ENCODE peak calls at places on chromosomes 4 and X, in six cellular contexts. B is CD8-positive, alpha-beta T cell; D is hepatocyte; O is cardiac muscle cell; Z is psoas muscle; T is A673. N is an unnamed sample.

GRCh38 chr4:169619518-169619957 is 840 bp upstream of the CLCN3 start:
- DNase-seq in B (peak; percentile 52), D (peak; percentile 82), O (peak; percentile 65), Z (no peak), T (peak; percentile 56), N (peak; percentile 79)

GRCh38 chr4:70958681-70959080 is 34.8 kb upstream of the DCK start:
- DNase-seq in B (no peak), D (no peak), O (no peak), Z (no peak), T (no peak), N (no peak)

GRCh38 chr4:175927121-175927520 is 115.1 kb upstream of the GPM6A start:
- DNase-seq in B (no peak), D (no peak), O (no peak), Z (no peak), T (no peak), N (no peak)

GRCh38 chr4:80266902-80267380 is 477 bp downstream of the FGF5 start:
- DNase-seq in B (no peak), D (peak; percentile 11), O (peak; percentile 21), Z (no peak), T (no peak), N (peak; percentile 20)

GRCh38 chrX:40267334-40268118 is 169.8 kb upstream of the BCOR start:
- DNase-seq in B (no peak), D (no peak), O (no peak), Z (peak; percentile 28), T (no peak), N (no peak)

GRCh38 chr4:2069161-2069971 is 10.2 kb downstream of the NAT8L start:
- DNase-seq in B (no peak), D (no peak), O (no peak), Z (no peak), T (no peak), N (no peak)

GRCh38 chr4:101055392-101055791 is 291.9 kb downstream of the PPP3CA start:
- DNase-seq in B (no peak), D (no peak), O (no peak), Z (no peak), T (no peak), N (no peak)

GRCh38 chrX:9844936-9845573 is 58.8 kb downstream of the SHROOM2 start:
- DNase-seq in B (no peak), D (no peak), O (no peak), Z (no peak), T (no peak), N (no peak)

GRCh38 chrX:9942086-9942485 is 25.1 kb upstream of the CLDN34 start:
- DNase-seq in B (peak; percentile 29), D (no peak), O (no peak), Z (no peak), T (no peak), N (no peak)

GRCh38 chrX:69285881-69286545 is 120.8 kb upstream of the PJA1 start:
- DNase-seq in B (peak; percentile 53), D (peak; percentile 74), O (peak; percentile 62), Z (peak; percentile 68), T (peak; percentile 91), N (peak; percentile 73)

GRCh38 chrX:72128881-72129280 is 2.8 kb downstream of the RTL5 start:
- DNase-seq in B (no peak), D (no peak), O (peak; percentile 65), Z (no peak), T (peak; percentile 50), N (no peak)

GRCh38 chrX:153688071-153688470 is 345 bp downstream of the SLC6A8 start:
- DNase-seq in B (no peak), D (no peak), O (no peak), Z (peak; percentile 11), T (no peak), N (no peak)

GRCh38 chr4:94978904-94979303 is 221.1 kb downstream of the BMPR1B start:
- DNase-seq in B (no peak), D (no peak), O (no peak), Z (no peak), T (no peak), N (no peak)

GRCh38 chr4:186074189-186074588 is 5.2 kb downstream of the TLR3 start:
- DNase-seq in B (no peak), D (no peak), O (peak; percentile 32), Z (no peak), T (no peak), N (no peak)

GRCh38 chr4:3442959-3443749 is 1.4 kb downstream of the HGFAC start:
- DNase-seq in B (peak; percentile 60), D (peak; percentile 64), O (peak; percentile 58), Z (peak; percentile 56), T (peak; percentile 70), N (peak; percentile 42)

GRCh38 chr4:140769209-140769608 is 13.0 kb upstream of the TBC1D9 start:
- DNase-seq in B (no peak), D (no peak), O (no peak), Z (no peak), T (no peak), N (no peak)

GRCh38 chr4:76307670-76308014 is 1.1 kb downstream of the STBD1 start:
- DNase-seq in B (no peak), D (peak; percentile 34), O (peak; percentile 46), Z (peak; percentile 59), T (no peak), N (no peak)

GRCh38 chrX:101257448-101258259 is 33.5 kb downstream of the TAF7L start:
- DNase-seq in B (no peak), D (no peak), O (no peak), Z (no peak), T (no peak), N (no peak)

GRCh38 chr4:119750771-119751170 is 122.2 kb upstream of the PDE5A start:
- DNase-seq in B (no peak), D (no peak), O (no peak), Z (no peak), T (no peak), N (no peak)

GRCh38 chrX:148588649-148589310 is 88.4 kb downstream of the AFF2 start:
- DNase-seq in B (no peak), D (no peak), O (no peak), Z (no peak), T (no peak), N (no peak)

GRCh38 chrX:108313662-108314061 is 124.6 kb downstream of the COL4A6 start:
- DNase-seq in B (no peak), D (no peak), O (no peak), Z (no peak), T (no peak), N (no peak)

GRCh38 chrX:85379174-85379907 is at the start of gene POF1B:
- DNase-seq in B (no peak), D (peak; percentile 64), O (no peak), Z (no peak), T (no peak), N (no peak)

GRCh38 chrX:27008486-27008885 is 454.7 kb downstream of the PPP4R3C start:
- DNase-seq in B (no peak), D (no peak), O (peak; percentile 41), Z (no peak), T (no peak), N (no peak)

DNA sequence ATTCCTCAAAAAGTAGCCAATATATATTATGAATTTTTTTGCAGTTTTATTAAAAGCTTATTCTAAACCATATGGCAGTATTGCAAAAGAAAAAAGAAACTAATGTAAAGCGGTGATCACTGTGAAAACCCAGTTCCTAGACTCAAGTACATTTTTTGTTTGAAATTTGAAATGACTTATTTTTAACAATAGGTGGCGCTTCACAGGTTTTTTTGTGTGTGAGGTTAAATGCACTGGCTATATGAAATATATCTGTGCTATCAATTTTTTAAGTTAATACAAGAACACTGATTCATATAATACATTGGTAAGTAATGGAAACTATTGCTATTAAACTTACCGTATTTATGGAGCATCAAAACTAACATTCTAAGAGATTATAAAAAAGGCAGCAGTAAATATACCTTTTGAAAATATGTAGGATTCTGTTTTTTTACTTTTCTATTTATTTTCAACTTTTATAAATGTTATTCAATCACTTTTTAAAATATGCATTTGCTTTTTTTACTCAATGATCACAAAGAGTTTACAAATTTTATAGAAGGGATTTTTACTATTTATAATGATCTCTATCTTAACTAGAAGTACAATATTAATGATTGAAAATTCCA is 5.6 kb upstream of the SPRY1 start:
- DNase-seq in B (no peak), D (peak; percentile 27), O (no peak), Z (no peak), T (peak; percentile 55), N (no peak)
- TF ChIP-seq CTCF in B (peak; percentile 76), D (peak; percentile 63), O (peak; percentile 55), Z (peak; percentile 43), T (peak; percentile 70), N (no peak)

DNA sequence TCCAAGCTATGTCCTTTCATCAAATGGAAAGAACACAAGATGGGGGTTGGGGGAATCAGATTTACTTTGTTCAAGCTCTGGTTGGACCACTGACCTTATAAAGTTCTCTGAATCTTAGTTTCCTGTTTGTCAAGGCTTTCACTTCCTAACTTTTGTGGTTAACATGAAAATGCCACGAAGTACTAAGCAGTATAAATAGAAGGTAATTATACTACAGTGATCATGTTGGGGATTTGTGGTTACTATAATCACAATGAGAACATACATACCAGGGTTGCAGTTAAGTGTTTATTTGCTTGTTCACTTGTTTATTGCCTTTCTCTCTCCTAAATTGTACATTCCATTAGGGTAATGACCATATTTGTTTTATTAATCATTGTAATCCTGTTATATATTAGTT is 53.2 kb downstream of the SPRY1 start:
- DNase-seq in B (no peak), D (no peak), O (no peak), Z (no peak), T (peak; percentile 23), N (no peak)
- H3K4me1 ChIP-seq in B (peaks cover 9% of the 10 kb centered on the region), D (no peaks in the 10 kb centered on the region), O (peaks cover 19% of the 10 kb centered on the region), Z (peaks cover 8% of the 10 kb centered on the region), T (peaks cover 4% of the 10 kb centered on the region), N (no peaks in the 10 kb centered on the region)

GRCh38 chr4:79025170-79025569 is 85.9 kb upstream of the PAQR3 start:
- DNase-seq in B (no peak), D (no peak), O (no peak), Z (no peak), T (no peak), N (no peak)

GRCh38 chr4:79027656-79028055 is 88.4 kb upstream of the PAQR3 start:
- DNase-seq in B (no peak), D (no peak), O (no peak), Z (no peak), T (no peak), N (no peak)

GRCh38 chr4:79022529-79022928 is 83.3 kb upstream of the PAQR3 start:
- DNase-seq in B (no peak), D (no peak), O (no peak), Z (no peak), T (no peak), N (peak; percentile 20)

GRCh38 chr4:79024371-79024770 is 85.1 kb upstream of the PAQR3 start:
- DNase-seq in B (no peak), D (no peak), O (no peak), Z (no peak), T (no peak), N (no peak)
- TF ChIP-seq CTCF in B (no peak), D (no peak), O (no peak), Z (no peak), T (no peak), N (no peak)

GRCh38 chr4:10006604-10007435 is 14.5 kb downstream of the SLC2A9 start:
- DNase-seq in B (no peak), D (peak; percentile 81), O (no peak), Z (no peak), T (no peak), N (no peak)
- H3K4me1 ChIP-seq in B (no peaks in the 10 kb centered on the region), D (peaks cover 24% of the 10 kb centered on the region), O (no peaks in the 10 kb centered on the region), Z (peaks cover 28% of the 10 kb centered on the region), T (no peaks in the 10 kb centered on the region), N (no peaks in the 10 kb centered on the region)

DNA sequence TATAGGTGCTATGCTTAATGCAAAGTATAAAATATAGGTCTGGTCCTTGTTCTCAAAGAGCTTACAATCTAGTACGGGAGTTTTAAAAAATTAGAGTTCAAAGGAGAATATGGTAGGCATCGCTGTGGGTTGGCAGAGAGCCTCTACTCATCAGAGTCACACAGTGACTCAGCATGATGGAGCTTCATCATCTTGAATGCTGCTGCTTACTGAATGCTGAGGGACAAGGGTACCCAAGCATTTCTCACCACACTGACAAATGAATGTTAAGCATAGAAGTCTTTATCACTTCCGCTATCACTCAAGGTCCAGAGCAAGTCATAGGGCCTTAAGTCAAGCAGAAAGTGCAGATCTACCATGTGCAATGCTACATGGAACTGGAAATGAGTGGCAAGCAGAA is 268.6 kb upstream of the IGFBP7 start:
- DNase-seq in B (no peak), D (no peak), O (no peak), Z (no peak), T (no peak), N (no peak)
- TF ChIP-seq CTCF in B (no peak), D (no peak), O (no peak), Z (no peak), T (no peak), N (no peak)

N was measured in testis.